ENCODE peak calls at places on chromosomes 4 and X, in four cellular contexts. H is OCI-LY7, T is endothelial cell of umbilical vein, S is WTC11. V is an unnamed sample.

GRCh38 chr4:120874792-120875774 is 47.4 kb downstream of the PRDM5 start:
- DNase-seq in H (no peak), T (no peak), S (peak), V (no peak)

GRCh38 chrX:107448625-107449468 is 605 bp upstream of the FRMPD3 start:
- DNase-seq in H (peak), T (no peak), S (peak), V (no peak)

GRCh38 chr4:27791640-27792039 is 931.0 kb downstream of the STIM2 start:
- DNase-seq in H (no peak), T (no peak), S (no peak), V (no peak)

GRCh38 chr4:77240469-77241066 is 83.6 kb downstream of the CCNG2 start:
- DNase-seq in H (peak), T (peak), S (peak), V (peak)

GRCh38 chr4:40749717-40750460 is at the start of gene NSUN7:
- DNase-seq in H (peak), T (peak), S (peak), V (peak)

GRCh38 chr4:138773321-138773720 is 242.3 kb upstream of the NOCT start:
- DNase-seq in H (no peak), T (no peak), S (no peak), V (no peak)

GRCh38 chr4:26459054-26459755 is 31.1 kb downstream of the CCKAR start:
- DNase-seq in H (peak), T (peak), S (no peak), V (peak)

GRCh38 chrX:19904778-19905367 is 17.5 kb upstream of the SH3KBP1 start:
- DNase-seq in H (peak), T (peak), S (no peak), V (peak)

GRCh38 chr4:103786593-103786992 is 66.8 kb upstream of the TACR3 start:
- DNase-seq in H (no peak), T (no peak), S (no peak), V (no peak)

GRCh38 chr4:84583871-84584373 is 995 bp downstream of the CDS1 start:
- DNase-seq in H (no peak), T (no peak), S (no peak), V (peak)

GRCh38 chr4:168790898-168791297 is 219.2 kb downstream of the CBR4 start:
- DNase-seq in H (no peak), T (no peak), S (no peak), V (no peak)

GRCh38 chr4:62135565-62136156 is 935.5 kb downstream of the ADGRL3 start:
- DNase-seq in H (no peak), T (no peak), S (no peak), V (no peak)

GRCh38 chrX:20442597-20442996 is 175.9 kb upstream of the RPS6KA3 start:
- DNase-seq in H (peak), T (peak), S (peak), V (peak)

GRCh38 chr4:38133711-38134480 is 173.7 kb downstream of the PTTG2 start:
- DNase-seq in H (no peak), T (no peak), S (no peak), V (no peak)

GRCh38 chrX:14533867-14534266 is 4.5 kb downstream of the GLRA2 start:
- DNase-seq in H (no peak), T (no peak), S (no peak), V (no peak)

GRCh38 chrX:85851418-85851817 is 195.9 kb downstream of the CHM start:
- DNase-seq in H (no peak), T (peak), S (peak), V (peak)
- TF ChIP-seq CTCF in H (no peak), T (no peak), S (no peak), V (peak)

GRCh38 chr4:21191304-21191703 is 491.0 kb downstream of the PACRGL start:
- DNase-seq in H (no peak), T (no peak), S (no peak), V (no peak)

GRCh38 chr4:21195682-21196081 is 495.4 kb downstream of the PACRGL start:
- DNase-seq in H (no peak), T (no peak), S (no peak), V (no peak)

GRCh38 chr4:21192367-21192766 is 492.1 kb downstream of the PACRGL start:
- DNase-seq in H (no peak), T (no peak), S (no peak), V (no peak)
- TF ChIP-seq CTCF in H (peak), T (no peak), S (no peak), V (no peak)

GRCh38 chrX:131802836-131803626 is 220.1 kb upstream of the STK26 start:
- DNase-seq in H (peak), T (peak), S (peak), V (peak)
- TF ChIP-seq CTCF in H (peak), T (no peak), S (no peak), V (peak)

DNA sequence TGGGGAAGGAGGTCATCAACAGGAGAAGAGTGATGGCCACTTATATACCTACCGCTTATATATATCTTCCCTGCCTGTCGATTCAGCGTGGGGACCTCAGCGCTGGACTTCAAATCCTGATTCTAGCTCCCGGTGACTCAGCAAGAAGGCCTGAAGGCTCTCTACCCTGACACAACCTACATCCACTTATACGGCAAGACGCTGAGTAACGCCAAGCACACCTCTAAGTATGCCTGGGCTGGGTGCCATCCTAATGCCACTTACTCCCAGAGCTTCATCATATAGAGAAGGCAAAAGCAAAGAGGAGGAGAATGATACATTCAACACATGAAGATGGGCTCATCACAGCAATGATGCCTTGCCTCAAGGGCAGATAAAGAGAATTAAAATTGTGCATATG is 198.3 kb downstream of the CHIC2 start:
- DNase-seq in H (no peak), T (no peak), S (no peak), V (no peak)
- TF ChIP-seq CTCF in H (no peak), T (no peak), S (no peak), V (no peak)

DNA sequence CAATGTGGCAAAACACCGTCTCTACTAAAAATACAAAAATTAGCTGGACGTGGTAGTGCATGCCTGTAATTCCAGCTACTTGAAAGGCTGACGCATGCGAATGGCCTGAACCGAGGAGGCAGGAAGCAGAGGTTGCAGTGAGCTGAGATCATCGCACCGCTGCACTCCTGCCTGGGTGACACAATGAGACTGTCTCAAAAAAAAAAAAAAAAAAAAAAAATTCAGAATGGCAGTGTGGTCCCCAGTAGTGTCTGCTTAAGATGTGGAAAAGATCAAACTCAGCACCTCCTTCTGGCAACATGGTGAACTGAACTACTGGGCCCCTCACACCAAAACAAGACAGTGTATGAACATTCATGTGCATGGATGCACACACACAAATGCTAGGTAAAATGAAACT is 32.2 kb downstream of the SMS start:
- DNase-seq in H (no peak), T (peak), S (no peak), V (no peak)
- TF ChIP-seq CTCF in H (no peak), T (no peak), S (no peak), V (peak)

DNA sequence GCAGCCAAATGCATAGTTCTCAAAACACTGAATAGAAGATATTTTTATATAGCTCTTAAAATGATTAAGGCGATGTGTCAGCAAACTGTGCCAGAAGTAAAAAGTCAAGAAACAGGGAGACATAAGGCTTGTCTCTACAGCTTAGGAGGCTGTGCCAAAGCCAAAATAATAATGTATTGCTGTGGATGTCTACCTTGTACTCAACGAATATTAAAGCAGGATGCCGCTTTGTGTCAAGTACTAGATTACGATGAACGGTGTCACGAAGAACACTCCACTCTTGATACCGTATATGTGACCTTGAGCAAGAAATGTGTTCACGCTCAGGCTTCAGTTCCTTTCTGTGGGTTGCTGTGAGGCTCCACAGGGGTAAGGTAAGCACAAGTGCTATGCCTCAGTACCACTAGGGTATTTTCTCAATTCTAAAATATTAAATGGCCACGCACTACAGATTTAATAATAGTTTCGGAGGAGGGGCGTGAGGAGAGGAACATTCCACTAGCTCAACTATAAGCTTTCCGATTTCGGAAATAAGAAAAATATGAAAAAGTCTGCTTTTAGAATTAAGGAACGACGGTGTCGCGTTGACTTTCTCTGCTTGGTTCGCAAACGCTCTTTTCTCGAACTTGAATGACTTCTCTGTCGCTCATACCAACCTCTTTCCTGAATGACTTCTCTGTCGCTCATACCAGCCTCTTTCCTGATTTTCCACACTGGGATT is 679 bp upstream of the SCOC start:
- DNase-seq in H (peak), T (no peak), S (no peak), V (peak)
- TF ChIP-seq CTCF in H (no peak), T (peak), S (no peak), V (no peak)

GRCh38 chrX:108699368-108699767 is 37.0 kb downstream of the IRS4 start:
- DNase-seq in H (peak), T (peak), S (no peak), V (peak)
- TF ChIP-seq CTCF in H (peak), T (peak), S (no peak), V (peak)

V was measured in GM13977.